ENCODE peak calls at places on chromosomes 12 and 14, in seven cellular contexts. B is renal cortical epithelial cell, Z is left ventricle myocardium inferior, P is Ammon's horn, N is foreskin fibroblast, A is AG08395, G is hepatocyte. J is an unnamed sample.
A peak's percentile ranks its signal among the peaks of the same experiment; 100 is the strongest.

GRCh38 chr14:67547224-67547780 is 14.2 kb downstream of the PLEKHH1 start:
- DNase-seq in B (no peak), Z (no peak), P (no peak), N (no peak), A (no peak), G (no peak), J (no peak)

GRCh38 chr14:95156153-95156764 is 1.1 kb downstream of the DICER1 start:
- DNase-seq in B (peak; percentile 23), Z (no peak), P (peak; percentile 28), N (peak; percentile 46), A (peak; percentile 4), G (no peak), J (peak; percentile 66)

GRCh38 chr12:115752151-115752550 is 525.3 kb downstream of the MED13L start:
- DNase-seq in B (peak; percentile 1), Z (no peak), P (no peak), N (peak; percentile 83), A (peak; percentile 13), G (no peak), J (no peak)

GRCh38 chr14:31024577-31025334 is 693 bp upstream of the AP4S1 start:
- DNase-seq in B (peak; percentile 61), Z (no peak), P (no peak), N (no peak), A (peak; percentile 6), G (no peak), J (no peak)

GRCh38 chr12:57477710-57478681 is 1.7 kb downstream of the ARHGAP9 start:
- DNase-seq in B (no peak), Z (no peak), P (no peak), N (no peak), A (no peak), G (no peak), J (no peak)

GRCh38 chr12:42090899-42091298 is 53.8 kb downstream of the GXYLT1 start:
- DNase-seq in B (peak; percentile 57), Z (no peak), P (no peak), N (peak; percentile 75), A (peak; percentile 48), G (no peak), J (no peak)

GRCh38 chr12:93047118-93047517 is 118.0 kb upstream of the EEA1 start:
- DNase-seq in B (no peak), Z (no peak), P (no peak), N (no peak), A (no peak), G (no peak), J (no peak)

GRCh38 chr14:76201162-76201561 is 49.4 kb downstream of the GPATCH2L start:
- DNase-seq in B (peak; percentile 58), Z (no peak), P (no peak), N (peak; percentile 77), A (peak; percentile 33), G (no peak), J (no peak)

GRCh38 chr12:82425241-82425640 is 66.9 kb downstream of the METTL25 start:
- DNase-seq in B (peak; percentile 93), Z (no peak), P (no peak), N (peak; percentile 45), A (peak; percentile 51), G (no peak), J (no peak)

GRCh38 chr12:75995691-75996090 is 35.9 kb downstream of the PHLDA1 start:
- DNase-seq in B (no peak), Z (no peak), P (no peak), N (no peak), A (no peak), G (no peak), J (no peak)

GRCh38 chr12:26701604-26702215 is 131.3 kb downstream of the ITPR2 start:
- DNase-seq in B (peak; percentile 74), Z (no peak), P (peak; percentile 77), N (peak; percentile 67), A (peak; percentile 35), G (peak; percentile 55), J (peak; percentile 85)

GRCh38 chr14:64745511-64746041 is 41.4 kb downstream of the PLEKHG3 start:
- DNase-seq in B (peak; percentile 74), Z (no peak), P (peak; percentile 42), N (no peak), A (peak; percentile 25), G (no peak), J (peak; percentile 76)

GRCh38 chr12:56723889-56724659 is 1.0 kb downstream of the NACA start:
- DNase-seq in B (peak; percentile 79), Z (peak; percentile 39), P (peak; percentile 50), N (peak; percentile 86), A (peak; percentile 66), G (peak; percentile 75), J (peak; percentile 75)

GRCh38 chr14:50980451-50980850 is 36.2 kb upstream of the PYGL start:
- DNase-seq in B (no peak), Z (no peak), P (no peak), N (no peak), A (no peak), G (no peak), J (no peak)

GRCh38 chr14:104250175-104250574 is 111.8 kb downstream of the KIF26A start:
- DNase-seq in B (no peak), Z (no peak), P (no peak), N (no peak), A (no peak), G (no peak), J (no peak)

GRCh38 chr12:6788972-6789905 is at the start of gene CD4:
- DNase-seq in B (no peak), Z (peak; percentile 74), P (peak; percentile 69), N (no peak), A (no peak), G (no peak), J (peak; percentile 66)

GRCh38 chr12:57744194-57744776 is 554 bp upstream of the TSPAN31 start:
- DNase-seq in B (no peak), Z (peak; percentile 72), P (no peak), N (peak; percentile 94), A (peak; percentile 74), G (no peak), J (no peak)

GRCh38 chr12:1212529-1212928 is 221.5 kb downstream of the ERC1 start:
- DNase-seq in B (no peak), Z (no peak), P (no peak), N (no peak), A (no peak), G (no peak), J (no peak)

GRCh38 chr12:33330940-33331339 is 108.7 kb downstream of the SYT10 start:
- DNase-seq in B (peak; percentile 9), Z (no peak), P (no peak), N (no peak), A (no peak), G (peak; percentile 21), J (no peak)

GRCh38 chr14:41925409-41925808 is 318.7 kb downstream of the LRFN5 start:
- DNase-seq in B (no peak), Z (no peak), P (peak; percentile 55), N (peak; percentile 45), A (no peak), G (peak; percentile 39), J (peak; percentile 36)

GRCh38 chr14:37197421-37198272 is at the start of gene MIPOL1:
- DNase-seq in B (peak; percentile 68), Z (peak; percentile 86), P (peak; percentile 88), N (peak; percentile 97), A (peak; percentile 97), G (peak; percentile 95), J (peak; percentile 69)